ENCODE peak calls at places on chromosomes 12 and 14, in five cellular contexts. H is A549, J is transverse colon, W is sigmoid colon, G is heart left ventricle. R is an unnamed sample.

GRCh38 chr12:50986961-50987737 is 34.8 kb downstream of the HIGD1C start:
- DNase-seq in H (no peak), J (peak), W (peak), G (no peak), R (peak)

GRCh38 chr14:74500417-74501134 is 7.0 kb downstream of the ISCA2 start:
- DNase-seq in H (no peak), J (no peak), W (peak), G (no peak), R (no peak)

GRCh38 chr14:104770851-104771272 is 17.9 kb downstream of the SIVA1 start:
- DNase-seq in H (no peak), J (no peak), W (no peak), G (no peak), R (no peak)

GRCh38 chr12:87323369-87323768 is 705.8 kb downstream of the C12orf50 start:
- DNase-seq in H (no peak), J (no peak), W (no peak), G (no peak), R (no peak)

GRCh38 chr14:44898547-44898946 is 63.2 kb downstream of the KLHL28 start:
- DNase-seq in H (no peak), J (no peak), W (no peak), G (no peak), R (no peak)

GRCh38 chr14:96249016-96249415 is 7.0 kb upstream of the BDKRB1 start:
- DNase-seq in H (no peak), J (no peak), W (peak), G (no peak), R (no peak)

GRCh38 chr12:96249196-96250118 is 55.3 kb downstream of the ELK3 start:
- DNase-seq in H (no peak), J (peak), W (peak), G (peak), R (no peak)

GRCh38 chr14:23153891-23154796 is 29.3 kb downstream of the SLC7A8 start:
- DNase-seq in H (no peak), J (peak), W (peak), G (peak), R (peak)

GRCh38 chr14:38404100-38404541 is 148.2 kb upstream of the CLEC14A start:
- DNase-seq in H (no peak), J (no peak), W (no peak), G (no peak), R (no peak)

GRCh38 chr12:5587701-5588100 is 155.8 kb downstream of the NTF3 start:
- DNase-seq in H (no peak), J (no peak), W (no peak), G (no peak), R (no peak)

GRCh38 chr14:66140213-66140918 is 345.8 kb upstream of the CCDC196 start:
- DNase-seq in H (no peak), J (no peak), W (no peak), G (no peak), R (no peak)

GRCh38 chr12:75870878-75871277 is 160.7 kb downstream of the PHLDA1 start:
- DNase-seq in H (no peak), J (no peak), W (no peak), G (no peak), R (no peak)

GRCh38 chr12:91982946-91983345 is 162.7 kb downstream of the BTG1 start:
- DNase-seq in H (no peak), J (no peak), W (no peak), G (no peak), R (no peak)

GRCh38 chr12:7189398-7190267 is at the start of gene PEX5:
- DNase-seq in H (peak), J (peak), W (peak), G (peak), R (peak)

GRCh38 chr12:79891506-79892162 is 43.3 kb downstream of the PPP1R12A start:
- DNase-seq in H (no peak), J (no peak), W (no peak), G (peak), R (no peak)

GRCh38 chr14:104352493-104353220 is 214.3 kb downstream of the KIF26A start:
- DNase-seq in H (no peak), J (no peak), W (peak), G (no peak), R (no peak)

GRCh38 chr14:50830044-50830931 is 674 bp downstream of the NIN start:
- DNase-seq in H (peak), J (peak), W (peak), G (peak), R (peak)

GRCh38 chr12:95700316-95700785 is 90.2 kb downstream of the NTN4 start:
- DNase-seq in H (no peak), J (no peak), W (no peak), G (no peak), R (no peak)

GRCh38 chr14:75222208-75222701 is 45.8 kb upstream of the TMED10 start:
- DNase-seq in H (no peak), J (no peak), W (peak), G (peak), R (no peak)

GRCh38 chr12:121765573-121765972 is 27.9 kb downstream of the RHOF start:
- DNase-seq in H (no peak), J (no peak), W (no peak), G (no peak), R (no peak)

GRCh38 chr14:95993768-95994592 is 45.2 kb upstream of the C14orf132 start:
- DNase-seq in H (peak), J (no peak), W (no peak), G (no peak), R (no peak)

GRCh38 chr12:59067068-59067467 is 146.8 kb upstream of the LRIG3 start:
- DNase-seq in H (no peak), J (no peak), W (no peak), G (no peak), R (no peak)

GRCh38 chr12:117311-117710 is 50.7 kb downstream of the IQSEC3 start:
- DNase-seq in H (no peak), J (no peak), W (no peak), G (no peak), R (no peak)

GRCh38 chr12:113889076-113889475 is 77.0 kb downstream of the RBM19 start:
- DNase-seq in H (no peak), J (no peak), W (no peak), G (no peak), R (no peak)

GRCh38 chr12:54058189-54058917 is 4.7 kb downstream of the HOXC4 start:
- DNase-seq in H (no peak), J (no peak), W (no peak), G (no peak), R (no peak)

GRCh38 chr12:124044809-124045321 is 71.8 kb downstream of the ZNF664 start:
- DNase-seq in H (no peak), J (no peak), W (no peak), G (no peak), R (no peak)

GRCh38 chr14:59677771-59678211 is 101.2 kb upstream of the CCDC175 start:
- DNase-seq in H (no peak), J (no peak), W (no peak), G (no peak), R (no peak)

GRCh38 chr14:94173471-94173884 is 644 bp upstream of the PPP4R4 start:
- DNase-seq in H (no peak), J (peak), W (no peak), G (no peak), R (no peak)

GRCh38 chr14:98894600-98894999 is 377.4 kb downstream of the BCL11B start:
- DNase-seq in H (no peak), J (no peak), W (no peak), G (no peak), R (no peak)

GRCh38 chr14:96246535-96246839 is 9.5 kb upstream of the BDKRB1 start:
- DNase-seq in H (peak), J (no peak), W (no peak), G (no peak), R (no peak)

GRCh38 chr14:60093606-60094005 is 1.9 kb downstream of the PCNX4 start:
- DNase-seq in H (no peak), J (no peak), W (no peak), G (no peak), R (no peak)

GRCh38 chr12:78759387-78759786 is 105.2 kb upstream of the SYT1 start:
- DNase-seq in H (no peak), J (no peak), W (no peak), G (no peak), R (no peak)

GRCh38 chr14:69335421-69335820 is 62.7 kb downstream of the ERH start:
- DNase-seq in H (no peak), J (no peak), W (no peak), G (no peak), R (no peak)

GRCh38 chr14:20429801-20430669 is 5.9 kb downstream of the KLHL33 start:
- DNase-seq in H (no peak), J (peak), W (no peak), G (no peak), R (no peak)

GRCh38 chr12:71846322-71846940 is 6.9 kb downstream of the TBC1D15 start:
- DNase-seq in H (no peak), J (no peak), W (no peak), G (no peak), R (no peak)

GRCh38 chr14:104423715-104424405 is 155.7 kb upstream of the C14orf180 start:
- DNase-seq in H (no peak), J (no peak), W (peak), G (no peak), R (peak)

DNA sequence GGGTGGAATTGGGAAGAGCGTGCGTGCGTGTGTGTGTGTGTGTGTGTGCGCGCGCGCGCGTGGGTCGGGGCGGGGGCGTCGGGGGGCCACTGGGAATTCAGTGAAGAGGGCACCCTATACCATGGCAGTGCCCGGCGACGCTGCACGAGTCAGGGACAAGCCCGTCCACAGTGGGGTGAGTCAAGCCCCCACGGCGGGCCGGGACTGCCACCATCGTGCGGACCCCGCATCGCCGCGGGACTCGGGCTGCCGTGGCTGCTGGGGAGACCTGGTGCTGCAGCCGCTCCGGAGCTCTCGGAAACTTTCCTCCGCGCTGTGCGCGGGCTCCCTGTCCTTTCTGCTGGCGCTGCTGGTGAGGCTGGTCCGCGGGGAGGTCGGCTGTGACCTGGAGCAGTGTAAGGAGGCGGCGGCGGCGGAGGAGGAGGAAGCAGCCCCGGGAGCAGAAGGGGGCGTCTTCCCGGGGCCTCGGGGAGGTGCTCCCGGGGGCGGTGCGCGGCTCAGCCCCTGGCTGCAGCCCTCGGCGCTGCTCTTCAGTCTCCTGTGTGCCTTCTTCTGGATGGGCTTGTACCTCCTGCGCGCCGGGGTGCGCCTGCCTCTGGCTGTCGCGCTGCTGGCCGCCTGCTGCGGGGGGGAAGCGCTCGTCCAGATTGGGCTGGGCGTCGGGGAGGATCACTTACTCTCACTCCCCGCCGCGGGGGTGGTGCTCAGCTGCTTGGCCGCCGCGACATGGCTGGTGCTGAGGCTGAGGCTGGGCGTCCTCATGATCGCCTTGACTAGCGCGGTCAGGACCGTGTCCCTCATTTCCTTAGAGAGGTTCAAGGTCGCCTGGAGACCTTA is 1.0 kb downstream of the PDE3A start:
- DNase-seq in H (peak), J (peak), W (peak), G (peak), R (peak)
- TF ChIP-seq POLR2A in H (peak), J (peak), W (peak), G (no peak), R (no peak)

GRCh38 chr14:106039400-106039799 is 513.0 kb downstream of the TMEM121 start:
- DNase-seq in H (no peak), J (peak), W (no peak), G (no peak), R (no peak)
- TF ChIP-seq CTCF in H (peak), J (peak), W (no peak), G (no peak), R (no peak)

GRCh38 chr12:83468988-83469908 is 782.5 kb downstream of the TMTC2 start:
- DNase-seq in H (no peak), J (no peak), W (no peak), G (no peak), R (no peak)
- H3K4me3 ChIP-seq in H (no peak), J (no peak), W (no peak), G (no peak), R (no peak)

DNA sequence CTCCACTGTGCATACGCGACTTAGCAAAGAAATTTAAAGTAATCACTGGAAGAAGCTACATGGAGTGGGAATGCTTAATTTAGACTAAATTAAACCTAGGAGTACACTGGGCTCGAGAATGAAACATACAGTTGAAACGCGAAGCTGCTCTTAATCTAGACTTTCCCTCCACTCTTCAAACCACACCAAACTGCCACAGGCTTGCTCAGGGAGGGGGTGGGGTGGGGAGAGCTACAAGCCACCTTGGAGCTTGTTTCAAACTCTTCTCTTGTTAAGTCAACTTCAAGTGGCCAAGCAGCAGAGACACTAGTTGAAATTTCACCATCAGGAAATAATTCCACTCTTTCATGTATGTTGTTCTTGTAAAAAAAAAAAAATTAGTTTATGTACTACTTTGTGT is 69.9 kb downstream of the SLC38A1 start:
- DNase-seq in H (no peak), J (no peak), W (no peak), G (no peak), R (no peak)
- TF ChIP-seq POLR2A in H (no peak), J (no peak), W (no peak), G (no peak), R (no peak)

GRCh38 chr14:86641310-86641709 is 1111.4 kb downstream of the FLRT2 start:
- DNase-seq in H (no peak), J (no peak), W (no peak), G (no peak), R (no peak)

GRCh38 chr14:86646125-86646524 is 1116.2 kb downstream of the FLRT2 start:
- DNase-seq in H (no peak), J (no peak), W (no peak), G (no peak), R (no peak)

GRCh38 chr14:86652512-86652911 is 1122.6 kb downstream of the FLRT2 start:
- DNase-seq in H (no peak), J (no peak), W (no peak), G (no peak), R (no peak)

GRCh38 chr14:86646688-86647687 is 1117.0 kb downstream of the FLRT2 start:
- DNase-seq in H (no peak), J (no peak), W (no peak), G (no peak), R (no peak)
- TF ChIP-seq CTCF in H (no peak), J (no peak), W (no peak), G (no peak), R (no peak)

GRCh38 chr12:116659771-116660481 is 77.9 kb downstream of the SPRING1 start:
- DNase-seq in H (no peak), J (no peak), W (no peak), G (no peak), R (no peak)

GRCh38 chr12:116657921-116658495 is 79.9 kb downstream of the SPRING1 start:
- DNase-seq in H (no peak), J (no peak), W (no peak), G (no peak), R (peak)

GRCh38 chr12:116665666-116666304 is 72.1 kb downstream of the SPRING1 start:
- DNase-seq in H (no peak), J (no peak), W (no peak), G (no peak), R (peak)

GRCh38 chr12:116662612-116663144 is 75.2 kb downstream of the SPRING1 start:
- DNase-seq in H (no peak), J (peak), W (no peak), G (peak), R (no peak)

DNA sequence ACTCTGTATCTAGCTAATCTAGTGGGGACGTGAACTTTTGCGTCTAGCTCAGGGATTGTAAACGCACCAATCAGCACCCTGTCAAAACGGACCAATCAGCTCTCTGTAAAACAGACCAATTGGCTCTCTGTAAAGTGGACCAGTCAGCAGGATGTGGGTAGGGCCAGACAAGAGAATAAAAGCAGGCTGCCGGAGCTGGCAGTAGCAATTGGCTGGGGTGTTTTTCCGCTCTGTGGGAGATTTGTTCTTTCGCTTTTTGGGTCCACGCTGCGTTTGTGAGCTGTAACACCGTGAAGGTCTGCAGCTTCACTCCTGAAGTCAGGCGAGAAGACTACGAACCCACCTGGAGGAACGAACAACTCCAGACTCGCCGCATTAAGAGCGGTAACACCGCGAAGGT is 76.5 kb downstream of the SPRING1 start:
- DNase-seq in H (no peak), J (no peak), W (no peak), G (no peak), R (no peak)
- H3K4me3 ChIP-seq in H (no peak), J (no peak), W (no peak), G (no peak), R (no peak)

GRCh38 chr12:70607107-70607506 is 30.1 kb downstream of the PTPRB start:
- DNase-seq in H (no peak), J (no peak), W (no peak), G (no peak), R (no peak)

GRCh38 chr12:70608184-70608583 is 29.0 kb downstream of the PTPRB start:
- DNase-seq in H (no peak), J (no peak), W (no peak), G (no peak), R (no peak)

GRCh38 chr12:70609739-70610491 is 27.3 kb downstream of the PTPRB start:
- DNase-seq in H (peak), J (peak), W (peak), G (peak), R (peak)

GRCh38 chr12:70606001-70606400 is 31.2 kb downstream of the PTPRB start:
- DNase-seq in H (no peak), J (no peak), W (no peak), G (no peak), R (no peak)

GRCh38 chr12:70609203-70609602 is 28.0 kb downstream of the PTPRB start:
- DNase-seq in H (no peak), J (no peak), W (no peak), G (no peak), R (no peak)
- TF ChIP-seq POLR2A in H (no peak), J (no peak), W (no peak), G (no peak), R (no peak)

GRCh38 chr14:90368946-90369721 is 27.7 kb upstream of the CALM1 start:
- DNase-seq in H (peak), J (peak), W (no peak), G (no peak), R (no peak)
- TF ChIP-seq CTCF in H (peak), J (peak), W (no peak), G (peak), R (no peak)